ENCODE peak calls at places on chromosomes 6 and 20, in six cellular contexts. One of them, this sample, is unnamed.

GRCh38 chr20:32062776-32063170 is 10.7 kb downstream of the HCK start:
- DNase-seq in Right ventricle myocardium superior: peak
- DNase-seq in frontal cortex: no peak
- DNase-seq in Daoy: no peak
- DNase-seq in ovary: no peak
- DNase-seq in stimulated activated CD4-positive, alpha-beta T cell treated with anti-CD3 and anti-CD28 coated beads, Interleukin-12 subunit alpha, Interleukin-12 subunit beta, amount 100 ng/mL, for 48 hours: no peak
- DNase-seq in this sample: no peak

GRCh38 chr6:15077006-15077405 is 168.9 kb upstream of the JARID2 start:
- DNase-seq in Right ventricle myocardium superior: no peak
- DNase-seq in Daoy: no peak
- DNase-seq in ovary: no peak
- DNase-seq in frontal cortex: no peak
- DNase-seq in stimulated activated CD4-positive, alpha-beta T cell treated with anti-CD3 and anti-CD28 coated beads, Interleukin-12 subunit alpha, Interleukin-12 subunit beta, amount 100 ng/mL, for 48 hours: no peak
- DNase-seq in this sample: no peak

GRCh38 chr6:37366910-37367309 is 13.1 kb downstream of the RNF8 start:
- DNase-seq in ovary: no peak
- DNase-seq in Right ventricle myocardium superior: no peak
- DNase-seq in frontal cortex: no peak
- DNase-seq in stimulated activated CD4-positive, alpha-beta T cell treated with anti-CD3 and anti-CD28 coated beads, Interleukin-12 subunit alpha, Interleukin-12 subunit beta, amount 100 ng/mL, for 48 hours: no peak
- DNase-seq in Daoy: no peak
- DNase-seq in this sample: no peak

GRCh38 chr6:97497713-97498331 is 214.8 kb upstream of the MMS22L start:
- DNase-seq in ovary: peak
- DNase-seq in Daoy: peak
- DNase-seq in stimulated activated CD4-positive, alpha-beta T cell treated with anti-CD3 and anti-CD28 coated beads, Interleukin-12 subunit alpha, Interleukin-12 subunit beta, amount 100 ng/mL, for 48 hours: peak
- DNase-seq in frontal cortex: peak
- DNase-seq in Right ventricle myocardium superior: peak
- DNase-seq in this sample: peak

GRCh38 chr20:38255389-38255788 is 5.1 kb downstream of the KIAA1755 start:
- DNase-seq in Right ventricle myocardium superior: no peak
- DNase-seq in stimulated activated CD4-positive, alpha-beta T cell treated with anti-CD3 and anti-CD28 coated beads, Interleukin-12 subunit alpha, Interleukin-12 subunit beta, amount 100 ng/mL, for 48 hours: no peak
- DNase-seq in frontal cortex: no peak
- DNase-seq in Daoy: no peak
- DNase-seq in ovary: no peak
- DNase-seq in this sample: no peak

GRCh38 chr6:98092326-98092725 is 742.0 kb upstream of the POU3F2 start:
- DNase-seq in Daoy: no peak
- DNase-seq in Right ventricle myocardium superior: no peak
- DNase-seq in stimulated activated CD4-positive, alpha-beta T cell treated with anti-CD3 and anti-CD28 coated beads, Interleukin-12 subunit alpha, Interleukin-12 subunit beta, amount 100 ng/mL, for 48 hours: no peak
- DNase-seq in frontal cortex: no peak
- DNase-seq in ovary: no peak
- DNase-seq in this sample: no peak

GRCh38 chr20:24871429-24872213 is 77.4 kb upstream of the CST7 start:
- DNase-seq in ovary: no peak
- DNase-seq in Right ventricle myocardium superior: no peak
- DNase-seq in frontal cortex: no peak
- DNase-seq in stimulated activated CD4-positive, alpha-beta T cell treated with anti-CD3 and anti-CD28 coated beads, Interleukin-12 subunit alpha, Interleukin-12 subunit beta, amount 100 ng/mL, for 48 hours: no peak
- DNase-seq in Daoy: no peak
- DNase-seq in this sample: no peak

GRCh38 chr6:92150560-92150959 is 1268.8 kb downstream of the EPHA7 start:
- DNase-seq in Right ventricle myocardium superior: no peak
- DNase-seq in ovary: no peak
- DNase-seq in frontal cortex: no peak
- DNase-seq in Daoy: no peak
- DNase-seq in stimulated activated CD4-positive, alpha-beta T cell treated with anti-CD3 and anti-CD28 coated beads, Interleukin-12 subunit alpha, Interleukin-12 subunit beta, amount 100 ng/mL, for 48 hours: no peak
- DNase-seq in this sample: no peak

GRCh38 chr20:33981964-33982363 is 11.7 kb upstream of the RALY start:
- DNase-seq in Daoy: no peak
- DNase-seq in stimulated activated CD4-positive, alpha-beta T cell treated with anti-CD3 and anti-CD28 coated beads, Interleukin-12 subunit alpha, Interleukin-12 subunit beta, amount 100 ng/mL, for 48 hours: no peak
- DNase-seq in ovary: no peak
- DNase-seq in frontal cortex: no peak
- DNase-seq in Right ventricle myocardium superior: no peak
- DNase-seq in this sample: no peak

GRCh38 chr6:11918739-11919605 is 93.1 kb upstream of the HIVEP1 start:
- DNase-seq in Daoy: peak
- DNase-seq in stimulated activated CD4-positive, alpha-beta T cell treated with anti-CD3 and anti-CD28 coated beads, Interleukin-12 subunit alpha, Interleukin-12 subunit beta, amount 100 ng/mL, for 48 hours: no peak
- DNase-seq in ovary: no peak
- DNase-seq in Right ventricle myocardium superior: no peak
- DNase-seq in frontal cortex: no peak
- DNase-seq in this sample: no peak

GRCh38 chr6:166348305-166348949 is 6.1 kb upstream of the SFT2D1 start:
- DNase-seq in frontal cortex: no peak
- DNase-seq in ovary: no peak
- DNase-seq in Daoy: no peak
- DNase-seq in stimulated activated CD4-positive, alpha-beta T cell treated with anti-CD3 and anti-CD28 coated beads, Interleukin-12 subunit alpha, Interleukin-12 subunit beta, amount 100 ng/mL, for 48 hours: no peak
- DNase-seq in Right ventricle myocardium superior: no peak
- DNase-seq in this sample: no peak

GRCh38 chr6:161917645-161918044 is 643.8 kb upstream of the AGPAT4 start:
- DNase-seq in ovary: no peak
- DNase-seq in Daoy: no peak
- DNase-seq in frontal cortex: no peak
- DNase-seq in Right ventricle myocardium superior: no peak
- DNase-seq in stimulated activated CD4-positive, alpha-beta T cell treated with anti-CD3 and anti-CD28 coated beads, Interleukin-12 subunit alpha, Interleukin-12 subunit beta, amount 100 ng/mL, for 48 hours: no peak
- DNase-seq in this sample: no peak

GRCh38 chr6:107600111-107600510 is 110.2 kb downstream of the SOBP start:
- DNase-seq in ovary: no peak
- DNase-seq in stimulated activated CD4-positive, alpha-beta T cell treated with anti-CD3 and anti-CD28 coated beads, Interleukin-12 subunit alpha, Interleukin-12 subunit beta, amount 100 ng/mL, for 48 hours: no peak
- DNase-seq in Daoy: no peak
- DNase-seq in Right ventricle myocardium superior: no peak
- DNase-seq in frontal cortex: no peak
- DNase-seq in this sample: no peak

GRCh38 chr20:36547186-36548005 is 6.1 kb downstream of the MYL9 start:
- DNase-seq in stimulated activated CD4-positive, alpha-beta T cell treated with anti-CD3 and anti-CD28 coated beads, Interleukin-12 subunit alpha, Interleukin-12 subunit beta, amount 100 ng/mL, for 48 hours: no peak
- DNase-seq in frontal cortex: no peak
- DNase-seq in Daoy: no peak
- DNase-seq in ovary: no peak
- DNase-seq in Right ventricle myocardium superior: no peak
- DNase-seq in this sample: no peak

GRCh38 chr20:37615507-37616425 is 78.1 kb upstream of the CTNNBL1 start:
- DNase-seq in Daoy: no peak
- DNase-seq in frontal cortex: no peak
- DNase-seq in ovary: no peak
- DNase-seq in stimulated activated CD4-positive, alpha-beta T cell treated with anti-CD3 and anti-CD28 coated beads, Interleukin-12 subunit alpha, Interleukin-12 subunit beta, amount 100 ng/mL, for 48 hours: peak
- DNase-seq in Right ventricle myocardium superior: no peak
- DNase-seq in this sample: peak

GRCh38 chr6:26532699-26533523 is 5.3 kb upstream of the HMGN4 start:
- DNase-seq in Right ventricle myocardium superior: peak
- DNase-seq in Daoy: peak
- DNase-seq in stimulated activated CD4-positive, alpha-beta T cell treated with anti-CD3 and anti-CD28 coated beads, Interleukin-12 subunit alpha, Interleukin-12 subunit beta, amount 100 ng/mL, for 48 hours: peak
- DNase-seq in ovary: peak
- DNase-seq in frontal cortex: peak
- DNase-seq in this sample: peak

GRCh38 chr6:34513628-34514027 is 42.5 kb downstream of the SPDEF start:
- DNase-seq in frontal cortex: no peak
- DNase-seq in stimulated activated CD4-positive, alpha-beta T cell treated with anti-CD3 and anti-CD28 coated beads, Interleukin-12 subunit alpha, Interleukin-12 subunit beta, amount 100 ng/mL, for 48 hours: no peak
- DNase-seq in Daoy: no peak
- DNase-seq in ovary: peak
- DNase-seq in Right ventricle myocardium superior: no peak
- DNase-seq in this sample: no peak

GRCh38 chr20:11411765-11412164 is 505.9 kb upstream of the BTBD3 start:
- DNase-seq in Daoy: no peak
- DNase-seq in stimulated activated CD4-positive, alpha-beta T cell treated with anti-CD3 and anti-CD28 coated beads, Interleukin-12 subunit alpha, Interleukin-12 subunit beta, amount 100 ng/mL, for 48 hours: no peak
- DNase-seq in Right ventricle myocardium superior: no peak
- DNase-seq in frontal cortex: no peak
- DNase-seq in ovary: no peak
- DNase-seq in this sample: no peak

GRCh38 chr6:166277892-166278578 is 30.2 kb downstream of the PRR18 start:
- DNase-seq in Right ventricle myocardium superior: no peak
- DNase-seq in Daoy: no peak
- DNase-seq in stimulated activated CD4-positive, alpha-beta T cell treated with anti-CD3 and anti-CD28 coated beads, Interleukin-12 subunit alpha, Interleukin-12 subunit beta, amount 100 ng/mL, for 48 hours: no peak
- DNase-seq in frontal cortex: no peak
- DNase-seq in ovary: no peak
- DNase-seq in this sample: peak

GRCh38 chr20:31925631-31926030 is 26.2 kb downstream of the PDRG1 start:
- DNase-seq in stimulated activated CD4-positive, alpha-beta T cell treated with anti-CD3 and anti-CD28 coated beads, Interleukin-12 subunit alpha, Interleukin-12 subunit beta, amount 100 ng/mL, for 48 hours: no peak
- DNase-seq in Daoy: no peak
- DNase-seq in frontal cortex: no peak
- DNase-seq in ovary: no peak
- DNase-seq in Right ventricle myocardium superior: no peak
- DNase-seq in this sample: no peak

GRCh38 chr6:66103954-66104353 is 396.9 kb upstream of the EYS start:
- DNase-seq in ovary: no peak
- DNase-seq in frontal cortex: no peak
- DNase-seq in stimulated activated CD4-positive, alpha-beta T cell treated with anti-CD3 and anti-CD28 coated beads, Interleukin-12 subunit alpha, Interleukin-12 subunit beta, amount 100 ng/mL, for 48 hours: no peak
- DNase-seq in Daoy: no peak
- DNase-seq in Right ventricle myocardium superior: no peak
- DNase-seq in this sample: no peak

GRCh38 chr6:127811939-127812338 is 88.9 kb downstream of the THEMIS start:
- DNase-seq in stimulated activated CD4-positive, alpha-beta T cell treated with anti-CD3 and anti-CD28 coated beads, Interleukin-12 subunit alpha, Interleukin-12 subunit beta, amount 100 ng/mL, for 48 hours: peak
- DNase-seq in frontal cortex: no peak
- DNase-seq in ovary: no peak
- DNase-seq in Daoy: no peak
- DNase-seq in Right ventricle myocardium superior: no peak
- DNase-seq in this sample: no peak

GRCh38 chr20:44218441-44218840 is 7.9 kb upstream of the OSER1 start:
- DNase-seq in Right ventricle myocardium superior: no peak
- DNase-seq in ovary: no peak
- DNase-seq in Daoy: no peak
- DNase-seq in frontal cortex: no peak
- DNase-seq in stimulated activated CD4-positive, alpha-beta T cell treated with anti-CD3 and anti-CD28 coated beads, Interleukin-12 subunit alpha, Interleukin-12 subunit beta, amount 100 ng/mL, for 48 hours: no peak
- DNase-seq in this sample: no peak